ENCODE peak calls at places on chromosomes 7 and 10, in six cellular contexts. F is activated CD8-positive, alpha-beta T cell treated with anti-CD3 and anti-CD28 coated beads for 36 hours; Z is hepatocyte; U is H4; C is OCI-M1; H is H9. L is an unnamed sample.

GRCh38 chr10:33139191-33139646 is 181.2 kb upstream of the ITGB1 start:
- DNase-seq in H (no peak), F (peak), C (no peak), U (no peak), Z (no peak), L (peak)

GRCh38 chr10:35058134-35058533 is 32.0 kb downstream of the CUL2 start:
- DNase-seq in C (no peak), Z (no peak), U (peak), F (no peak), H (no peak), L (peak)

GRCh38 chr10:68137174-68137573 is 27.9 kb downstream of the MYPN start:
- DNase-seq in C (no peak), F (no peak), H (no peak), Z (no peak), U (no peak), L (no peak)

GRCh38 chr7:68321076-68321639 is 1277.1 kb upstream of the AUTS2 start:
- DNase-seq in F (no peak), Z (peak), U (peak), C (no peak), H (no peak), L (peak)

GRCh38 chr7:107051376-107051775 is 6.9 kb downstream of the PRKAR2B start:
- DNase-seq in U (no peak), Z (no peak), C (no peak), H (no peak), F (no peak), L (no peak)

GRCh38 chr10:4850400-4850799 is 24.4 kb downstream of the AKR1E2 start:
- DNase-seq in H (no peak), C (no peak), U (no peak), Z (no peak), F (no peak), L (no peak)

GRCh38 chr10:110420401-110421193 is 77.1 kb upstream of the DUSP5 start:
- DNase-seq in U (peak), Z (no peak), H (no peak), F (peak), C (peak), L (peak)

GRCh38 chr10:49749556-49750491 is 12.3 kb downstream of the OGDHL start:
- DNase-seq in U (no peak), H (peak), F (no peak), C (no peak), Z (no peak), L (no peak)

GRCh38 chr10:24382596-24382978 is 173.6 kb downstream of the KIAA1217 start:
- DNase-seq in Z (no peak), F (peak), H (no peak), C (no peak), U (no peak), L (peak)

GRCh38 chr10:130764651-130765050 is 546.9 kb downstream of the TCERG1L start:
- DNase-seq in U (no peak), F (no peak), Z (no peak), C (no peak), H (no peak), L (no peak)

GRCh38 chr7:3267928-3268690 is 32.9 kb upstream of the SDK1 start:
- DNase-seq in U (peak), C (no peak), H (no peak), F (no peak), Z (peak), L (peak)

GRCh38 chr10:95242581-95243317 is 48.1 kb downstream of the PDLIM1 start:
- DNase-seq in U (peak), Z (peak), F (peak), H (peak), C (peak), L (peak)

GRCh38 chr10:99534939-99535763 is 2.4 kb downstream of the NKX2-3 start:
- DNase-seq in Z (peak), F (peak), C (no peak), U (no peak), H (peak), L (peak)

GRCh38 chr7:15389073-15389472 is 172.7 kb downstream of the AGMO start:
- DNase-seq in F (no peak), Z (no peak), U (no peak), C (peak), H (no peak), L (no peak)

GRCh38 chr10:119803264-119803663 is 69.4 kb downstream of the MCMBP start:
- DNase-seq in H (no peak), F (no peak), U (peak), Z (no peak), C (no peak), L (peak)

GRCh38 chr7:19958309-19958896 is 185.0 kb upstream of the TMEM196 start:
- DNase-seq in H (no peak), F (no peak), U (peak), C (no peak), Z (no peak), L (peak)

GRCh38 chr10:71229726-71230655 is 17.6 kb downstream of the UNC5B start:
- DNase-seq in H (no peak), U (no peak), Z (no peak), C (peak), F (no peak), L (no peak)

GRCh38 chr7:20330797-20331230 is at the start of gene ITGB8:
- DNase-seq in Z (no peak), H (peak), F (no peak), U (peak), C (no peak), L (no peak)

GRCh38 chr7:17619194-17619818 is 320.9 kb downstream of the AHR start:
- DNase-seq in C (no peak), H (no peak), Z (no peak), F (no peak), U (no peak), L (no peak)

GRCh38 chr10:57696641-57697040 is 571.1 kb downstream of the IPMK start:
- DNase-seq in C (no peak), Z (peak), H (no peak), F (no peak), U (peak), L (peak)

GRCh38 chr10:116210588-116211346 is 62.2 kb downstream of the GFRA1 start:
- DNase-seq in Z (no peak), F (no peak), U (no peak), C (no peak), H (no peak), L (peak)

GRCh38 chr7:129998446-129998845 is 45.7 kb upstream of the UBE2H start:
- DNase-seq in C (no peak), Z (no peak), H (no peak), U (no peak), F (no peak), L (no peak)

GRCh38 chr7:37211097-37211496 is 237.6 kb downstream of the ELMO1 start:
- DNase-seq in Z (peak), U (peak), F (no peak), C (no peak), H (no peak), L (no peak)

GRCh38 chr7:101299511-101300464 is 21.8 kb downstream of the IFT22 start:
- DNase-seq in U (no peak), H (peak), F (no peak), C (no peak), Z (peak), L (no peak)

GRCh38 chr10:122113161-122113944 is 124.4 kb downstream of the TACC2 start:
- DNase-seq in H (peak), Z (peak), U (peak), C (peak), F (peak), L (peak)

GRCh38 chr7:132930881-132931280 is 151.0 kb downstream of the CHCHD3 start:
- DNase-seq in C (peak), F (no peak), H (no peak), Z (no peak), U (no peak), L (no peak)

GRCh38 chr7:326845-327304 is 36.9 kb downstream of the FOXL3 start:
- DNase-seq in F (no peak), Z (peak), H (no peak), U (no peak), C (no peak), L (peak)

GRCh38 chr10:129728905-129729540 is 235.1 kb downstream of the EBF3 start:
- DNase-seq in F (no peak), H (no peak), C (no peak), U (no peak), Z (no peak), L (no peak)

GRCh38 chr7:100574362-100575205 is 884 bp upstream of the SAP25 start:
- DNase-seq in Z (no peak), U (no peak), C (no peak), F (no peak), H (peak), L (no peak)

GRCh38 chr10:988667-989545 is 672 bp downstream of the GTPBP4 start:
- DNase-seq in U (no peak), H (peak), F (peak), C (peak), Z (no peak), L (peak)

GRCh38 chr10:93495654-93496321 is 624 bp upstream of the CEP55 start:
- DNase-seq in C (peak), F (peak), U (peak), Z (peak), H (no peak), L (peak)

GRCh38 chr7:151383638-151384351 is 26.0 kb downstream of the WDR86 start:
- DNase-seq in U (no peak), F (no peak), Z (no peak), C (no peak), H (peak), L (no peak)

GRCh38 chr7:41472427-41473125 is 230.3 kb downstream of the INHBA start:
- DNase-seq in U (no peak), F (no peak), C (no peak), H (no peak), Z (no peak), L (no peak)

GRCh38 chr10:117542706-117543244 is at the start of gene EMX2:
- DNase-seq in Z (no peak), H (no peak), C (no peak), F (no peak), U (no peak), L (no peak)

L was measured in kidney tubule cell.